ENCODE peak calls at places on chromosomes 3 and 15, in nine cellular contexts. Q is activated naive CD8-positive, alpha-beta T cell treated with anti-CD3 and anti-CD28 coated beads, Interleukin-2, amount 50 U/mL, for 24 hours; I is stromal cell of bone marrow; K is DMS153; X is HCEC 1CT; W is nephron progenitor cell; E is fibroblast of lung; M is transverse colon; Z is sigmoid colon. T is an unnamed sample.

GRCh38 chr3:107432013-107432515 is 54.8 kb downstream of the CCDC54 start:
- DNase-seq in Q (no peak), I (no peak), K (peak; percentile 31), X (no peak), W (no peak), E (peak; percentile 29), M (peak; percentile 13), Z (no peak), T (no peak)

GRCh38 chr3:21665444-21665843 is 85.6 kb downstream of the ZNF385D start:
- DNase-seq in Q (no peak), I (no peak), K (no peak), X (no peak), W (no peak), E (peak; percentile 55), M (no peak), Z (no peak), T (no peak)

GRCh38 chr3:49563040-49563578 is 8.8 kb downstream of the BSN start:
- DNase-seq in Q (no peak), I (no peak), K (no peak), X (no peak), W (no peak), E (no peak), M (no peak), Z (no peak), T (no peak)

GRCh38 chr15:73866881-73867410 is 6.4 kb upstream of the TBC1D21 start:
- DNase-seq in Q (no peak), I (no peak), K (no peak), X (no peak), W (no peak), E (no peak), M (no peak), Z (no peak), T (no peak)

GRCh38 chr3:72510247-72510646 is 338.0 kb downstream of the SHQ1 start:
- DNase-seq in Q (no peak), I (no peak), K (no peak), X (no peak), W (no peak), E (no peak), M (no peak), Z (no peak), T (no peak)

GRCh38 chr3:145939431-145939830 is 221.6 kb downstream of the PLOD2 start:
- DNase-seq in Q (no peak), I (no peak), K (peak; percentile 89), X (no peak), W (no peak), E (no peak), M (no peak), Z (no peak), T (no peak)

GRCh38 chr3:185511711-185512110 is 12.9 kb upstream of the TMEM41A start:
- DNase-seq in Q (no peak), I (no peak), K (no peak), X (no peak), W (no peak), E (no peak), M (no peak), Z (no peak), T (no peak)

GRCh38 chr3:31743690-31744089 is 211.0 kb downstream of the STT3B start:
- DNase-seq in Q (no peak), I (no peak), K (peak; percentile 11), X (no peak), W (no peak), E (peak; percentile 50), M (no peak), Z (no peak), T (no peak)

GRCh38 chr3:43423142-43423541 is 136.8 kb downstream of the SNRK start:
- DNase-seq in Q (no peak), I (no peak), K (peak; percentile 40), X (peak; percentile 17), W (no peak), E (peak; percentile 76), M (peak; percentile 14), Z (peak; percentile 86), T (no peak)

GRCh38 chr3:57727096-57727495 is 29.0 kb upstream of the SLMAP start:
- DNase-seq in Q (no peak), I (no peak), K (no peak), X (peak; percentile 4), W (no peak), E (no peak), M (no peak), Z (no peak), T (no peak)

GRCh38 chr15:75647370-75648155 is at the start of gene SNX33:
- DNase-seq in Q (peak; percentile 70), I (peak; percentile 83), K (no peak), X (peak; percentile 83), W (peak; percentile 78), E (peak; percentile 87), M (peak; percentile 84), Z (peak; percentile 94), T (peak; percentile 57)

GRCh38 chr3:185175370-185175987 is 22.6 kb upstream of the C3orf70 start:
- DNase-seq in Q (no peak), I (no peak), K (peak; percentile 79), X (peak; percentile 14), W (peak; percentile 49), E (peak; percentile 19), M (peak; percentile 83), Z (peak; percentile 82), T (peak; percentile 74)

GRCh38 chr15:47119349-47119748 is 598.0 kb upstream of the SEMA6D start:
- DNase-seq in Q (no peak), I (no peak), K (no peak), X (no peak), W (no peak), E (no peak), M (no peak), Z (no peak), T (no peak)

GRCh38 chr3:150180349-150180748 is 209.7 kb upstream of the PFN2 start:
- DNase-seq in Q (no peak), I (peak; percentile 30), K (no peak), X (peak; percentile 70), W (no peak), E (peak; percentile 78), M (no peak), Z (no peak), T (no peak)

GRCh38 chr15:72086920-72087648 is 30.9 kb downstream of the MYO9A start:
- DNase-seq in Q (no peak), I (no peak), K (no peak), X (no peak), W (no peak), E (no peak), M (no peak), Z (no peak), T (no peak)

GRCh38 chr3:154148541-154148940 is 27.4 kb downstream of the ARHGEF26 start:
- DNase-seq in Q (no peak), I (no peak), K (no peak), X (no peak), W (no peak), E (peak; percentile 38), M (no peak), Z (no peak), T (no peak)

GRCh38 chr15:95990833-95991232 is 339.7 kb upstream of the NR2F2 start:
- DNase-seq in Q (peak; percentile 15), I (no peak), K (no peak), X (no peak), W (no peak), E (peak; percentile 47), M (no peak), Z (no peak), T (no peak)

GRCh38 chr3:57726395-57726794 is 29.7 kb upstream of the SLMAP start:
- DNase-seq in Q (no peak), I (no peak), K (no peak), X (no peak), W (no peak), E (no peak), M (no peak), Z (no peak), T (no peak)

GRCh38 chr3:159860727-159861126 is 127.9 kb upstream of the IL12A start:
- DNase-seq in Q (no peak), I (no peak), K (no peak), X (no peak), W (no peak), E (no peak), M (no peak), Z (no peak), T (no peak)

GRCh38 chr3:43194490-43195115 is 88.7 kb upstream of the POMGNT2 start:
- DNase-seq in Q (no peak), I (no peak), K (no peak), X (no peak), W (no peak), E (no peak), M (peak; percentile 28), Z (no peak), T (no peak)

GRCh38 chr15:58551764-58552504 is 120.1 kb downstream of the LIPC start:
- DNase-seq in Q (no peak), I (peak; percentile 92), K (no peak), X (peak; percentile 95), W (no peak), E (peak; percentile 98), M (peak; percentile 82), Z (no peak), T (no peak)

GRCh38 chr3:118538187-118538586 is 496.5 kb downstream of the IGSF11 start:
- DNase-seq in Q (no peak), I (no peak), K (no peak), X (no peak), W (no peak), E (no peak), M (no peak), Z (no peak), T (no peak)

GRCh38 chr15:63156708-63157065 is 590 bp downstream of the RPS27L start:
- DNase-seq in Q (peak; percentile 24), I (no peak), K (no peak), X (peak; percentile 51), W (peak; percentile 35), E (peak; percentile 43), M (peak; percentile 34), Z (peak; percentile 73), T (peak; percentile 39)

GRCh38 chr3:12143949-12144504 is 14.7 kb downstream of the TIMP4 start:
- DNase-seq in Q (no peak), I (peak; percentile 43), K (no peak), X (peak; percentile 76), W (no peak), E (peak; percentile 80), M (peak; percentile 35), Z (peak; percentile 87), T (no peak)

GRCh38 chr15:36914466-36914865 is 185.9 kb downstream of the MEIS2 start:
- DNase-seq in Q (no peak), I (no peak), K (no peak), X (no peak), W (no peak), E (no peak), M (no peak), Z (no peak), T (no peak)

GRCh38 chr15:41331833-41332787 is at the start of gene OIP5:
- DNase-seq in Q (peak; percentile 97), I (peak; percentile 100), K (peak; percentile 94), X (peak; percentile 100), W (peak; percentile 95), E (peak; percentile 99), M (peak; percentile 98), Z (peak; percentile 99), T (peak; percentile 96)

T was measured in midbrain.